ENCODE peak calls at places on chromosomes 12 and 14, in seven cellular contexts. B is testis, M is cardiac muscle cell, P is breast epithelium, O is foreskin keratinocyte, G is lower lobe of right lung, I is GM23248. Z is an unnamed sample.

GRCh38 chr14:68663385-68664076 is 129.3 kb downstream of the ZFP36L1 start:
- DNase-seq in B (no peak), M (peak; percentile 64), P (no peak), O (peak; percentile 24), G (no peak), I (peak; percentile 82), Z (no peak)

GRCh38 chr12:83089575-83089974 is 402.9 kb downstream of the TMTC2 start:
- DNase-seq in B (no peak), M (no peak), P (no peak), O (no peak), G (no peak), I (no peak), Z (no peak)

GRCh38 chr14:51711505-51711904 is 59.8 kb downstream of the FRMD6 start:
- DNase-seq in B (no peak), M (no peak), P (no peak), O (no peak), G (no peak), I (peak; percentile 61), Z (no peak)

GRCh38 chr14:24307575-24308341 is at the start of gene CIDEB:
- DNase-seq in B (peak; percentile 73), M (peak; percentile 63), P (no peak), O (peak; percentile 38), G (peak; percentile 65), I (peak; percentile 75), Z (peak; percentile 67)

GRCh38 chr12:25997401-25997973 is 39.0 kb downstream of the RASSF8 start:
- DNase-seq in B (no peak), M (peak; percentile 93), P (no peak), O (peak; percentile 82), G (no peak), I (peak; percentile 93), Z (no peak)

GRCh38 chr12:68641138-68641537 is 30.4 kb downstream of the RAP1B start:
- DNase-seq in B (no peak), M (no peak), P (no peak), O (no peak), G (no peak), I (no peak), Z (no peak)

GRCh38 chr14:96249016-96249415 is 7.0 kb upstream of the BDKRB1 start:
- DNase-seq in B (no peak), M (peak; percentile 94), P (no peak), O (no peak), G (no peak), I (peak; percentile 98), Z (no peak)

GRCh38 chr12:16796168-16796567 is 190.2 kb upstream of the LMO3 start:
- DNase-seq in B (no peak), M (no peak), P (no peak), O (peak; percentile 11), G (no peak), I (no peak), Z (no peak)

GRCh38 chr12:1929985-1930815 is 11.7 kb upstream of the CACNA2D4 start:
- DNase-seq in B (peak; percentile 5), M (no peak), P (no peak), O (no peak), G (no peak), I (no peak), Z (no peak)

GRCh38 chr12:46407360-46407759 is 34.8 kb upstream of the SLC38A2 start:
- DNase-seq in B (no peak), M (no peak), P (no peak), O (peak; percentile 28), G (no peak), I (peak; percentile 28), Z (no peak)

DNA sequence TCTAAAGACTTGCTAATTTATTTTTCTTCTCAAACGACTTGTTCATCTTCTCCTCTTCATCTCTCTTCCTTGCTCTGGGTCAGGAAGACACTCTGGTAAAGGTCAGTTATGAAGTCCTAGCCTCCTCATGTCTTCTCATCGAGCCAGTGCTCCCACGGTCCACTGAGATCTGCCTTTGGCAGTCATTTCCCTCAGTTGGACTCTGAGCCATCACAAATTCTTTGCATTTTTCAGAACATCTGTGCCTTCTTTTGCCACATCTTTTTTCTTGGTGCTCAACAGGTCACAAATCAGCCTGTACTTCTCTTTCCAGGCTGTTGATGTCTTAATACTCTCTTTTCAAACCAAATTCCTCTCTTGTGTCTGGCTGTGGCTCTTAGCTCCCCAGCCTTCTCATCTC is 49.7 kb downstream of the IGF1 start:
- DNase-seq in B (no peak), M (no peak), P (no peak), O (no peak), G (no peak), I (peak; percentile 59), Z (no peak)
- H3K27ac ChIP-seq in B (no peak overlapping the region), M (no peak overlapping the region), P (no peak overlapping the region), O (no peak overlapping the region), G (peak overlapping the region; percentile 9), I (peak overlapping the region; percentile 15), Z (no peak overlapping the region)

DNA sequence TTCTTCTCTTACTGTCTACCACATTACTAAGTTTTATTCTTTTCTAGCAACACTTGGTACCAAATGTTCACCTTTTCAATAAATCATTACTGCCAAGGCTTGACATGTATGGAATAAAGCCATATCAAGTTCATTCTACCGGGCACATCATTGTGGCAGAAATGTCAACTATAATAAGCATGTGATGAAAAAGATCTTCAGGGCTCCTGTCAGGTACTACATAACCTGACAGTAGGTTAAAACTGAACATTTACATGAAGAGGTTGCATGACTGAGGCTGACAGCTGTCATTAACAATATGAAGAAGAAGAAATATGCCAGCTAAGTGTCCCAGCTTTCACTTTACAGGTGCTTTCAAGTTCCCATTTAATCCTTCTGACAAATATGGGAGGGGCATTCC is 178.9 kb downstream of the KCNH5 start:
- DNase-seq in B (no peak), M (no peak), P (no peak), O (no peak), G (no peak), I (no peak), Z (no peak)
- H3K27ac ChIP-seq in B (no peak overlapping the region), M (no peak overlapping the region), P (no peak overlapping the region), O (no peak overlapping the region), G (no peak overlapping the region), I (no peak overlapping the region), Z (no peak overlapping the region)

GRCh38 chr12:52344111-52344510 is 22.9 kb upstream of the KRT83 start:
- DNase-seq in B (no peak), M (no peak), P (no peak), O (no peak), G (no peak), I (no peak), Z (no peak)
- H3K27ac ChIP-seq in B (no peak overlapping the region), M (no peak overlapping the region), P (no peak overlapping the region), O (no peak overlapping the region), G (no peak overlapping the region), I (no peak overlapping the region), Z (no peak overlapping the region)

GRCh38 chr12:30026621-30027234 is 243.0 kb upstream of the TMTC1 start:
- DNase-seq in B (peak; percentile 15), M (peak; percentile 90), P (no peak), O (peak; percentile 87), G (no peak), I (peak; percentile 52), Z (no peak)
- H3K27ac ChIP-seq in B (no peak overlapping the region), M (no peak overlapping the region), P (no peak overlapping the region), O (no peak overlapping the region), G (no peak overlapping the region), I (no peak overlapping the region), Z (no peak overlapping the region)

GRCh38 chr14:23169622-23170021 is 13.8 kb downstream of the SLC7A8 start:
- DNase-seq in B (no peak), M (no peak), P (no peak), O (no peak), G (no peak), I (no peak), Z (no peak)
- H3K27ac ChIP-seq in B (no peak overlapping the region), M (no peak overlapping the region), P (peak overlapping the region; percentile 11), O (no peak overlapping the region), G (no peak overlapping the region), I (no peak overlapping the region), Z (no peak overlapping the region)

GRCh38 chr12:6903712-6904111 is 910 bp upstream of the LRRC23 start:
- DNase-seq in B (no peak), M (no peak), P (no peak), O (no peak), G (no peak), I (no peak), Z (no peak)
- H3K27ac ChIP-seq in B (no peak overlapping the region), M (no peak overlapping the region), P (peak overlapping the region; percentile 94), O (no peak overlapping the region), G (no peak overlapping the region), I (no peak overlapping the region), Z (no peak overlapping the region)

GRCh38 chr14:30597496-30597895 is 24.6 kb upstream of the SCFD1 start:
- DNase-seq in B (no peak), M (no peak), P (no peak), O (no peak), G (no peak), I (no peak), Z (no peak)

GRCh38 chr14:30596972-30597371 is 25.1 kb upstream of the SCFD1 start:
- DNase-seq in B (no peak), M (no peak), P (no peak), O (no peak), G (no peak), I (no peak), Z (no peak)

GRCh38 chr14:30600907-30601578 is 21.1 kb upstream of the SCFD1 start:
- DNase-seq in B (no peak), M (no peak), P (no peak), O (no peak), G (no peak), I (no peak), Z (no peak)

GRCh38 chr14:30603402-30603801 is 18.7 kb upstream of the SCFD1 start:
- DNase-seq in B (no peak), M (no peak), P (no peak), O (no peak), G (no peak), I (no peak), Z (no peak)

GRCh38 chr14:30601579-30601916 is 20.6 kb upstream of the SCFD1 start:
- DNase-seq in B (no peak), M (no peak), P (no peak), O (no peak), G (no peak), I (no peak), Z (no peak)
- H3K27ac ChIP-seq in B (no peak overlapping the region), M (no peak overlapping the region), P (no peak overlapping the region), O (no peak overlapping the region), G (no peak overlapping the region), I (no peak overlapping the region), Z (no peak overlapping the region)

DNA sequence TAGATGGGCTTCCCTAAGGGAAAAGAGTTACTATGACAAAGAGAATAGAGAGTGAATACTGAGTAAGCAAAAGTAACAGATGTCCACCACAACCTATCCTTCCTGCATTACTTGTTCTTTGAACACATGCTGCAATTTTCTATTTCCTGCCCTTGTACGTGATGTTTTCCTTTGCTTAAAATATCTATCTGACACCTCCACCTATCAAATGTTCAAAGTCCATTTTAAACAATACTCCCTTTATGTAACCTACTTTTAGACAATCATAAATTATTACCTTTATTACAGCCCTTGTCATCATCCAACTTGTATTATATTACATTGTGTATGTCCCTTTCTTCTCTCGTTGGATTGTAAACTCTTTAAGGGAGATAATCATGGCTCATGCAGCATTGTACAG is 147.2 kb upstream of the DYRK2 start:
- DNase-seq in B (no peak), M (no peak), P (no peak), O (no peak), G (no peak), I (no peak), Z (no peak)
- H3K27ac ChIP-seq in B (no peak overlapping the region), M (no peak overlapping the region), P (no peak overlapping the region), O (no peak overlapping the region), G (no peak overlapping the region), I (no peak overlapping the region), Z (no peak overlapping the region)

Z was measured in left lung.